ENCODE peak calls at places on chromosomes 16 and 17, in ten cellular contexts. One of them, this sample, is unnamed.

GRCh38 chr17:15446036-15446435 is 21.4 kb downstream of the CDRT4 start:
- DNase-seq in prostate gland: no peak
- DNase-seq in GM23338: peak; percentile 90
- DNase-seq in transverse colon: no peak
- DNase-seq in spleen: no peak
- DNase-seq in SK-N-SH: no peak
- DNase-seq in sigmoid colon: peak; percentile 37
- DNase-seq in stomach: no peak
- DNase-seq in GM12892: no peak
- DNase-seq in breast epithelium: no peak
- DNase-seq in this sample: no peak

GRCh38 chr16:17607075-17607509 is 136.3 kb upstream of the XYLT1 start:
- DNase-seq in prostate gland: no peak
- DNase-seq in GM23338: no peak
- DNase-seq in transverse colon: no peak
- DNase-seq in spleen: no peak
- DNase-seq in SK-N-SH: peak; percentile 47
- DNase-seq in sigmoid colon: no peak
- DNase-seq in stomach: no peak
- DNase-seq in GM12892: no peak
- DNase-seq in breast epithelium: no peak
- DNase-seq in this sample: no peak

GRCh38 chr17:57899391-57899790 is 49.5 kb upstream of the MRPS23 start:
- DNase-seq in prostate gland: no peak
- DNase-seq in GM23338: no peak
- DNase-seq in transverse colon: no peak
- DNase-seq in spleen: no peak
- DNase-seq in SK-N-SH: no peak
- DNase-seq in sigmoid colon: no peak
- DNase-seq in stomach: no peak
- DNase-seq in GM12892: no peak
- DNase-seq in breast epithelium: no peak
- DNase-seq in this sample: no peak

GRCh38 chr16:25633549-25633948 is 58.2 kb upstream of the HS3ST4 start:
- DNase-seq in prostate gland: no peak
- DNase-seq in GM23338: no peak
- DNase-seq in transverse colon: no peak
- DNase-seq in spleen: no peak
- DNase-seq in SK-N-SH: no peak
- DNase-seq in sigmoid colon: no peak
- DNase-seq in stomach: no peak
- DNase-seq in GM12892: no peak
- DNase-seq in breast epithelium: no peak
- DNase-seq in this sample: no peak

GRCh38 chr16:4372578-4373355 is 1.1 kb downstream of the VASN start:
- DNase-seq in prostate gland: no peak
- DNase-seq in GM23338: no peak
- DNase-seq in transverse colon: no peak
- DNase-seq in spleen: peak; percentile 71
- DNase-seq in SK-N-SH: peak; percentile 85
- DNase-seq in sigmoid colon: peak; percentile 87
- DNase-seq in stomach: peak; percentile 54
- DNase-seq in GM12892: no peak
- DNase-seq in breast epithelium: no peak
- DNase-seq in this sample: no peak

GRCh38 chr16:69077251-69077650 is 28.2 kb upstream of the HAS3 start:
- DNase-seq in prostate gland: no peak
- DNase-seq in GM23338: no peak
- DNase-seq in transverse colon: no peak
- DNase-seq in spleen: no peak
- DNase-seq in SK-N-SH: no peak
- DNase-seq in sigmoid colon: no peak
- DNase-seq in stomach: no peak
- DNase-seq in GM12892: no peak
- DNase-seq in breast epithelium: no peak
- DNase-seq in this sample: no peak

GRCh38 chr17:64008346-64008745 is 10.2 kb downstream of the PRR29 start:
- DNase-seq in prostate gland: no peak
- DNase-seq in GM23338: no peak
- DNase-seq in transverse colon: no peak
- DNase-seq in spleen: no peak
- DNase-seq in SK-N-SH: no peak
- DNase-seq in sigmoid colon: no peak
- DNase-seq in stomach: no peak
- DNase-seq in GM12892: no peak
- DNase-seq in breast epithelium: no peak
- DNase-seq in this sample: no peak

GRCh38 chr16:55555436-55555835 is 11.0 kb upstream of the CAPNS2 start:
- DNase-seq in prostate gland: no peak
- DNase-seq in GM23338: no peak
- DNase-seq in transverse colon: no peak
- DNase-seq in spleen: no peak
- DNase-seq in SK-N-SH: no peak
- DNase-seq in sigmoid colon: no peak
- DNase-seq in stomach: no peak
- DNase-seq in GM12892: no peak
- DNase-seq in breast epithelium: no peak
- DNase-seq in this sample: no peak

GRCh38 chr16:8716592-8716991 is 42.2 kb downstream of the ABAT start:
- DNase-seq in prostate gland: peak; percentile 75
- DNase-seq in GM23338: no peak
- DNase-seq in transverse colon: no peak
- DNase-seq in spleen: no peak
- DNase-seq in SK-N-SH: no peak
- DNase-seq in sigmoid colon: no peak
- DNase-seq in stomach: no peak
- DNase-seq in GM12892: no peak
- DNase-seq in breast epithelium: peak; percentile 79
- DNase-seq in this sample: no peak

GRCh38 chr17:48578616-48579560 is 738 bp upstream of the HOXB4 start:
- DNase-seq in prostate gland: no peak
- DNase-seq in GM23338: no peak
- DNase-seq in transverse colon: no peak
- DNase-seq in spleen: no peak
- DNase-seq in SK-N-SH: no peak
- DNase-seq in sigmoid colon: no peak
- DNase-seq in stomach: no peak
- DNase-seq in GM12892: peak; percentile 55
- DNase-seq in breast epithelium: no peak
- DNase-seq in this sample: no peak

GRCh38 chr17:38476549-38476948 is 48.3 kb downstream of the ARHGAP23 start:
- DNase-seq in prostate gland: no peak
- DNase-seq in GM23338: no peak
- DNase-seq in transverse colon: no peak
- DNase-seq in spleen: no peak
- DNase-seq in SK-N-SH: no peak
- DNase-seq in sigmoid colon: no peak
- DNase-seq in stomach: no peak
- DNase-seq in GM12892: no peak
- DNase-seq in breast epithelium: no peak
- DNase-seq in this sample: no peak

DNA sequence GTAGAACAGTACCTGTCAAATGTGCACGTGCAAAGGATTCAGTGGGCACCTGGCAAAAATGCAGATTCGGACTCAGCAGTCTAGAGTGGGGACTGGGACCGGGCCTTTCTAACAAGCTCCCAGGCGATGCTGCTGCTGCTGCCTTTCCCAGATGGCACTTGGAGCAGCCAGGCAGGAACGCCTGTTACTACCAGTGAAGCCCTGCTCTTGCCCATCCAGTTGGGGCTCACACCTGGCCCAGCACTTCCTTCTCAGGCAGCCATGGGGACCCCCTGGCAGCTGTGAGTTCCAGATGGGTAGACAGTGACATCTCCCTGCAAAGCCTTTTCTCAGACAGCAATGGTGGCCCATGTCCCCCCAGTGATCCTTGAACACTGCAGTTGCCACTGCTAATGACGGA is 30.4 kb downstream of the KDM8 start:
- DNase-seq in prostate gland: no peak
- DNase-seq in GM23338: no peak
- DNase-seq in transverse colon: no peak
- DNase-seq in spleen: peak; percentile 73
- DNase-seq in SK-N-SH: no peak
- DNase-seq in sigmoid colon: peak; percentile 64
- DNase-seq in stomach: no peak
- DNase-seq in GM12892: no peak
- DNase-seq in breast epithelium: no peak
- DNase-seq in this sample: no peak
- TF ChIP-seq POLR2AphosphoS5 in prostate gland: no peak
- TF ChIP-seq POLR2AphosphoS5 in GM23338: no peak
- TF ChIP-seq POLR2AphosphoS5 in transverse colon: no peak
- TF ChIP-seq POLR2AphosphoS5 in spleen: no peak
- TF ChIP-seq POLR2AphosphoS5 in SK-N-SH: no peak
- TF ChIP-seq POLR2AphosphoS5 in sigmoid colon: no peak
- TF ChIP-seq POLR2AphosphoS5 in stomach: no peak
- TF ChIP-seq POLR2AphosphoS5 in GM12892: no peak
- TF ChIP-seq POLR2AphosphoS5 in breast epithelium: no peak
- TF ChIP-seq POLR2AphosphoS5 in this sample: no peak

DNA sequence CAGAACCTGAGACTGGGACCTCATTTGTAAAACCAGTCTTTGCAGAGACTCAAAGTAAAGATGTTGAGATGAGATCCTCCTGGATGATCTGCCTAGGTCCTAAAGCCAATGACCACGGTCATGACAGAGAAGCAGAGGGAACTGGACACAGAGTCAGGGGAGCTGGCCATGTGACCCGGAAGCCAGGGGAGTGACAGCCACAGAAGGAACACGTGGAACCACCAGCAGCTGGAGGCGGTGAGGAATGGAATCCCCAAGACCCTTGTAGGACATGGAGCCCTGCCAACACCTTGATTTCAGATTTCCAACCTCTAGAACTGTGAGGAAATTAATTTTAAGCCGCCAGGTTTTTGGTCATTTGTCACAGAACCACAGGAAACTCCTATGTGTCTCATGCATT is 37.0 kb downstream of the USP22 start:
- DNase-seq in prostate gland: no peak
- DNase-seq in GM23338: no peak
- DNase-seq in transverse colon: no peak
- DNase-seq in spleen: peak; percentile 46
- DNase-seq in SK-N-SH: no peak
- DNase-seq in sigmoid colon: no peak
- DNase-seq in stomach: no peak
- DNase-seq in GM12892: no peak
- DNase-seq in breast epithelium: no peak
- DNase-seq in this sample: no peak
- TF ChIP-seq POLR2AphosphoS5 in prostate gland: no peak
- TF ChIP-seq POLR2AphosphoS5 in GM23338: no peak
- TF ChIP-seq POLR2AphosphoS5 in transverse colon: no peak
- TF ChIP-seq POLR2AphosphoS5 in spleen: no peak
- TF ChIP-seq POLR2AphosphoS5 in SK-N-SH: no peak
- TF ChIP-seq POLR2AphosphoS5 in sigmoid colon: no peak
- TF ChIP-seq POLR2AphosphoS5 in stomach: no peak
- TF ChIP-seq POLR2AphosphoS5 in GM12892: no peak
- TF ChIP-seq POLR2AphosphoS5 in breast epithelium: no peak
- TF ChIP-seq POLR2AphosphoS5 in this sample: no peak

GRCh38 chr17:74697477-74697876 is 15.2 kb downstream of the CD300LF start:
- DNase-seq in prostate gland: no peak
- DNase-seq in GM23338: no peak
- DNase-seq in transverse colon: no peak
- DNase-seq in spleen: peak; percentile 41
- DNase-seq in SK-N-SH: no peak
- DNase-seq in sigmoid colon: no peak
- DNase-seq in stomach: no peak
- DNase-seq in GM12892: no peak
- DNase-seq in breast epithelium: no peak
- DNase-seq in this sample: no peak

GRCh38 chr17:74695629-74696028 is 17.1 kb downstream of the CD300LF start:
- DNase-seq in prostate gland: no peak
- DNase-seq in GM23338: peak; percentile 21
- DNase-seq in transverse colon: no peak
- DNase-seq in spleen: peak; percentile 64
- DNase-seq in SK-N-SH: no peak
- DNase-seq in sigmoid colon: no peak
- DNase-seq in stomach: no peak
- DNase-seq in GM12892: no peak
- DNase-seq in breast epithelium: no peak
- DNase-seq in this sample: no peak

GRCh38 chr17:74702132-74702876 is 10.4 kb downstream of the CD300LF start:
- DNase-seq in prostate gland: no peak
- DNase-seq in GM23338: no peak
- DNase-seq in transverse colon: no peak
- DNase-seq in spleen: no peak
- DNase-seq in SK-N-SH: no peak
- DNase-seq in sigmoid colon: no peak
- DNase-seq in stomach: no peak
- DNase-seq in GM12892: no peak
- DNase-seq in breast epithelium: no peak
- DNase-seq in this sample: no peak

GRCh38 chr17:74698069-74698468 is 14.7 kb downstream of the CD300LF start:
- DNase-seq in prostate gland: no peak
- DNase-seq in GM23338: no peak
- DNase-seq in transverse colon: no peak
- DNase-seq in spleen: peak; percentile 41
- DNase-seq in SK-N-SH: no peak
- DNase-seq in sigmoid colon: no peak
- DNase-seq in stomach: no peak
- DNase-seq in GM12892: no peak
- DNase-seq in breast epithelium: no peak
- DNase-seq in this sample: no peak

GRCh38 chr17:74699236-74699635 is 13.5 kb downstream of the CD300LF start:
- DNase-seq in prostate gland: no peak
- DNase-seq in GM23338: no peak
- DNase-seq in transverse colon: no peak
- DNase-seq in spleen: no peak
- DNase-seq in SK-N-SH: no peak
- DNase-seq in sigmoid colon: no peak
- DNase-seq in stomach: no peak
- DNase-seq in GM12892: no peak
- DNase-seq in breast epithelium: no peak
- DNase-seq in this sample: no peak
- TF ChIP-seq POLR2AphosphoS5 in prostate gland: no peak
- TF ChIP-seq POLR2AphosphoS5 in GM23338: no peak
- TF ChIP-seq POLR2AphosphoS5 in transverse colon: no peak
- TF ChIP-seq POLR2AphosphoS5 in spleen: no peak
- TF ChIP-seq POLR2AphosphoS5 in SK-N-SH: no peak
- TF ChIP-seq POLR2AphosphoS5 in sigmoid colon: no peak
- TF ChIP-seq POLR2AphosphoS5 in stomach: no peak
- TF ChIP-seq POLR2AphosphoS5 in GM12892: no peak
- TF ChIP-seq POLR2AphosphoS5 in breast epithelium: no peak
- TF ChIP-seq POLR2AphosphoS5 in this sample: no peak

DNA sequence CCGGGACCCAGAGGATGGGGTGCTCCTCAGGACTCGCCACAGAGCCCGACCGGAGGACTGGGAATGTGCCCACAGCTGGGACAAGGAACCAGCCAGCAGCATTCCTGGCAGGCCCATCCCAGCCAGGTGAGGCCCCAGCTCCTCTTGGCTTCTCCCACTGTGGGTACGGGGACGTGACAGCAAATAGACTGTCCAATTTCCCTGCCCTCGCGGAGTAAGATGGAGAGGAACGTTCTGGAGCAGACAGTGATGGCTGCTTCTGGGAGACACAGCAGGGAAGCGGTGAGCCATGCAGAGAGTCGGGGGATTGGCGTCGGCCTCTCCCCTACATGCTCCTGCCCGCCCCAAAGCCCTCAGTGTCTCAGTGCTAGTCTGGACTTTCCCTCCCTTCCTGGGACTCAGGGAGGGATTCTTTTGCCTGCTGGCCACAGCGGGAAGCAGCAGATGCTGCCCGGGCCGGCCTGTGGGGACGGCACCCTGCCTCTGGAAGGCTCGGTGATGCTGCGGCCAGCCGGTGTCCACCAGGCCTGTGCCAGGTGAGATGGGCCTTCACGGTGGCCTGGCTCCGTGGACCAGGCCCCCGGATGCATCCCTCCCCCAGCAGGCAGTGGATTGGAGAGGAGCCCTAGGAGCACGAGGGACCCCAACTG is 89.1 kb downstream of the SEC14L1 start:
- DNase-seq in prostate gland: no peak
- DNase-seq in GM23338: no peak
- DNase-seq in transverse colon: no peak
- DNase-seq in spleen: peak; percentile 54
- DNase-seq in SK-N-SH: no peak
- DNase-seq in sigmoid colon: no peak
- DNase-seq in stomach: no peak
- DNase-seq in GM12892: no peak
- DNase-seq in breast epithelium: no peak
- DNase-seq in this sample: no peak
- TF ChIP-seq POLR2AphosphoS5 in prostate gland: no peak
- TF ChIP-seq POLR2AphosphoS5 in GM23338: no peak
- TF ChIP-seq POLR2AphosphoS5 in transverse colon: no peak
- TF ChIP-seq POLR2AphosphoS5 in spleen: no peak
- TF ChIP-seq POLR2AphosphoS5 in SK-N-SH: no peak
- TF ChIP-seq POLR2AphosphoS5 in sigmoid colon: no peak
- TF ChIP-seq POLR2AphosphoS5 in stomach: no peak
- TF ChIP-seq POLR2AphosphoS5 in GM12892: no peak
- TF ChIP-seq POLR2AphosphoS5 in breast epithelium: no peak
- TF ChIP-seq POLR2AphosphoS5 in this sample: no peak

This sample was measured in SK-N-MC.